ENCODE peak calls at places on chromosomes 11 and 22, in nine cellular contexts. One of them, this sample, is unnamed.

GRCh38 chr11:117144477-117145392 is 648 bp downstream of the PAFAH1B2 start:
- DNase-seq in stimulated activated CD4-positive, alpha-beta T cell treated with anti-CD3 and anti-CD28 coated beads, Interleukin-2, amount 100 ng/mL, for 48 hours: peak
- DNase-seq in SW 1271: peak
- DNase-seq in T-helper 9 cell: peak
- DNase-seq in activated T-helper 2 cell treated with anti-CD3 and anti-CD28 coated beads, Interferon-gamma antibody, Interleukin-2, Interleukin-4, amounts not matched to agents 10 μg/mL and 5 μg/mL and 100 μg/mL, durations not matched to agents 14 hours and 24 hours and 36 hours: peak
- DNase-seq in NCI-H1092: no peak
- DNase-seq in HTR-8/SVneo: peak
- DNase-seq in activated naive CD4-positive, alpha-beta T cell treated with anti-CD3 and anti-CD28 coated beads, Interleukin-2, amount 50 U/mL, for 16 hours: peak
- DNase-seq in T1000: no peak
- DNase-seq in this sample: peak

GRCh38 chr22:43975041-43975440 is 19.8 kb downstream of the SAMM50 start:
- DNase-seq in stimulated activated CD4-positive, alpha-beta T cell treated with anti-CD3 and anti-CD28 coated beads, Interleukin-2, amount 100 ng/mL, for 48 hours: no peak
- DNase-seq in SW 1271: no peak
- DNase-seq in T-helper 9 cell: no peak
- DNase-seq in activated T-helper 2 cell treated with anti-CD3 and anti-CD28 coated beads, Interferon-gamma antibody, Interleukin-2, Interleukin-4, amounts not matched to agents 10 μg/mL and 5 μg/mL and 100 μg/mL, durations not matched to agents 14 hours and 24 hours and 36 hours: no peak
- DNase-seq in NCI-H1092: no peak
- DNase-seq in HTR-8/SVneo: no peak
- DNase-seq in activated naive CD4-positive, alpha-beta T cell treated with anti-CD3 and anti-CD28 coated beads, Interleukin-2, amount 50 U/mL, for 16 hours: no peak
- DNase-seq in T1000: no peak
- DNase-seq in this sample: no peak

GRCh38 chr11:64351136-64351631 is 7.8 kb upstream of the RPS6KA4 start:
- DNase-seq in stimulated activated CD4-positive, alpha-beta T cell treated with anti-CD3 and anti-CD28 coated beads, Interleukin-2, amount 100 ng/mL, for 48 hours: no peak
- DNase-seq in SW 1271: no peak
- DNase-seq in T-helper 9 cell: no peak
- DNase-seq in activated T-helper 2 cell treated with anti-CD3 and anti-CD28 coated beads, Interferon-gamma antibody, Interleukin-2, Interleukin-4, amounts not matched to agents 10 μg/mL and 5 μg/mL and 100 μg/mL, durations not matched to agents 14 hours and 24 hours and 36 hours: no peak
- DNase-seq in NCI-H1092: no peak
- DNase-seq in HTR-8/SVneo: no peak
- DNase-seq in activated naive CD4-positive, alpha-beta T cell treated with anti-CD3 and anti-CD28 coated beads, Interleukin-2, amount 50 U/mL, for 16 hours: no peak
- DNase-seq in T1000: no peak
- DNase-seq in this sample: no peak

GRCh38 chr11:120272303-120272702 is 32.4 kb downstream of the POU2F3 start:
- DNase-seq in stimulated activated CD4-positive, alpha-beta T cell treated with anti-CD3 and anti-CD28 coated beads, Interleukin-2, amount 100 ng/mL, for 48 hours: no peak
- DNase-seq in SW 1271: peak
- DNase-seq in T-helper 9 cell: no peak
- DNase-seq in activated T-helper 2 cell treated with anti-CD3 and anti-CD28 coated beads, Interferon-gamma antibody, Interleukin-2, Interleukin-4, amounts not matched to agents 10 μg/mL and 5 μg/mL and 100 μg/mL, durations not matched to agents 14 hours and 24 hours and 36 hours: no peak
- DNase-seq in NCI-H1092: no peak
- DNase-seq in HTR-8/SVneo: peak
- DNase-seq in activated naive CD4-positive, alpha-beta T cell treated with anti-CD3 and anti-CD28 coated beads, Interleukin-2, amount 50 U/mL, for 16 hours: no peak
- DNase-seq in T1000: peak
- DNase-seq in this sample: no peak

GRCh38 chr11:118343981-118344521 is at the start of gene CD3G:
- DNase-seq in stimulated activated CD4-positive, alpha-beta T cell treated with anti-CD3 and anti-CD28 coated beads, Interleukin-2, amount 100 ng/mL, for 48 hours: peak
- DNase-seq in SW 1271: no peak
- DNase-seq in T-helper 9 cell: peak
- DNase-seq in activated T-helper 2 cell treated with anti-CD3 and anti-CD28 coated beads, Interferon-gamma antibody, Interleukin-2, Interleukin-4, amounts not matched to agents 10 μg/mL and 5 μg/mL and 100 μg/mL, durations not matched to agents 14 hours and 24 hours and 36 hours: peak
- DNase-seq in NCI-H1092: no peak
- DNase-seq in HTR-8/SVneo: no peak
- DNase-seq in activated naive CD4-positive, alpha-beta T cell treated with anti-CD3 and anti-CD28 coated beads, Interleukin-2, amount 50 U/mL, for 16 hours: peak
- DNase-seq in T1000: no peak
- DNase-seq in this sample: no peak

GRCh38 chr22:45459235-45459634 is 43.4 kb upstream of the FBLN1 start:
- DNase-seq in stimulated activated CD4-positive, alpha-beta T cell treated with anti-CD3 and anti-CD28 coated beads, Interleukin-2, amount 100 ng/mL, for 48 hours: no peak
- DNase-seq in SW 1271: no peak
- DNase-seq in T-helper 9 cell: no peak
- DNase-seq in activated T-helper 2 cell treated with anti-CD3 and anti-CD28 coated beads, Interferon-gamma antibody, Interleukin-2, Interleukin-4, amounts not matched to agents 10 μg/mL and 5 μg/mL and 100 μg/mL, durations not matched to agents 14 hours and 24 hours and 36 hours: no peak
- DNase-seq in NCI-H1092: no peak
- DNase-seq in HTR-8/SVneo: no peak
- DNase-seq in activated naive CD4-positive, alpha-beta T cell treated with anti-CD3 and anti-CD28 coated beads, Interleukin-2, amount 50 U/mL, for 16 hours: no peak
- DNase-seq in T1000: no peak
- DNase-seq in this sample: no peak

GRCh38 chr11:103927535-103927934 is 108.9 kb upstream of the DDI1 start:
- DNase-seq in stimulated activated CD4-positive, alpha-beta T cell treated with anti-CD3 and anti-CD28 coated beads, Interleukin-2, amount 100 ng/mL, for 48 hours: no peak
- DNase-seq in SW 1271: no peak
- DNase-seq in T-helper 9 cell: no peak
- DNase-seq in activated T-helper 2 cell treated with anti-CD3 and anti-CD28 coated beads, Interferon-gamma antibody, Interleukin-2, Interleukin-4, amounts not matched to agents 10 μg/mL and 5 μg/mL and 100 μg/mL, durations not matched to agents 14 hours and 24 hours and 36 hours: no peak
- DNase-seq in NCI-H1092: no peak
- DNase-seq in HTR-8/SVneo: no peak
- DNase-seq in activated naive CD4-positive, alpha-beta T cell treated with anti-CD3 and anti-CD28 coated beads, Interleukin-2, amount 50 U/mL, for 16 hours: no peak
- DNase-seq in T1000: no peak
- DNase-seq in this sample: no peak

GRCh38 chr11:1559103-1559951 is 12.7 kb downstream of the DUSP8 start:
- DNase-seq in stimulated activated CD4-positive, alpha-beta T cell treated with anti-CD3 and anti-CD28 coated beads, Interleukin-2, amount 100 ng/mL, for 48 hours: no peak
- DNase-seq in SW 1271: peak
- DNase-seq in T-helper 9 cell: no peak
- DNase-seq in activated T-helper 2 cell treated with anti-CD3 and anti-CD28 coated beads, Interferon-gamma antibody, Interleukin-2, Interleukin-4, amounts not matched to agents 10 μg/mL and 5 μg/mL and 100 μg/mL, durations not matched to agents 14 hours and 24 hours and 36 hours: no peak
- DNase-seq in NCI-H1092: no peak
- DNase-seq in HTR-8/SVneo: peak
- DNase-seq in activated naive CD4-positive, alpha-beta T cell treated with anti-CD3 and anti-CD28 coated beads, Interleukin-2, amount 50 U/mL, for 16 hours: no peak
- DNase-seq in T1000: peak
- DNase-seq in this sample: no peak

GRCh38 chr11:119062779-119063178 is 4.8 kb upstream of the VPS11 start:
- DNase-seq in stimulated activated CD4-positive, alpha-beta T cell treated with anti-CD3 and anti-CD28 coated beads, Interleukin-2, amount 100 ng/mL, for 48 hours: no peak
- DNase-seq in SW 1271: no peak
- DNase-seq in T-helper 9 cell: no peak
- DNase-seq in activated T-helper 2 cell treated with anti-CD3 and anti-CD28 coated beads, Interferon-gamma antibody, Interleukin-2, Interleukin-4, amounts not matched to agents 10 μg/mL and 5 μg/mL and 100 μg/mL, durations not matched to agents 14 hours and 24 hours and 36 hours: no peak
- DNase-seq in NCI-H1092: no peak
- DNase-seq in HTR-8/SVneo: no peak
- DNase-seq in activated naive CD4-positive, alpha-beta T cell treated with anti-CD3 and anti-CD28 coated beads, Interleukin-2, amount 50 U/mL, for 16 hours: no peak
- DNase-seq in T1000: no peak
- DNase-seq in this sample: no peak

GRCh38 chr22:24583221-24583971 is 9.5 kb downstream of the LRRC75B start:
- DNase-seq in stimulated activated CD4-positive, alpha-beta T cell treated with anti-CD3 and anti-CD28 coated beads, Interleukin-2, amount 100 ng/mL, for 48 hours: no peak
- DNase-seq in SW 1271: no peak
- DNase-seq in T-helper 9 cell: no peak
- DNase-seq in activated T-helper 2 cell treated with anti-CD3 and anti-CD28 coated beads, Interferon-gamma antibody, Interleukin-2, Interleukin-4, amounts not matched to agents 10 μg/mL and 5 μg/mL and 100 μg/mL, durations not matched to agents 14 hours and 24 hours and 36 hours: no peak
- DNase-seq in NCI-H1092: peak
- DNase-seq in HTR-8/SVneo: no peak
- DNase-seq in activated naive CD4-positive, alpha-beta T cell treated with anti-CD3 and anti-CD28 coated beads, Interleukin-2, amount 50 U/mL, for 16 hours: no peak
- DNase-seq in T1000: no peak
- DNase-seq in this sample: peak

GRCh38 chr11:123567466-123567865 is 87.0 kb downstream of the SCN3B start:
- DNase-seq in stimulated activated CD4-positive, alpha-beta T cell treated with anti-CD3 and anti-CD28 coated beads, Interleukin-2, amount 100 ng/mL, for 48 hours: no peak
- DNase-seq in SW 1271: no peak
- DNase-seq in T-helper 9 cell: no peak
- DNase-seq in activated T-helper 2 cell treated with anti-CD3 and anti-CD28 coated beads, Interferon-gamma antibody, Interleukin-2, Interleukin-4, amounts not matched to agents 10 μg/mL and 5 μg/mL and 100 μg/mL, durations not matched to agents 14 hours and 24 hours and 36 hours: no peak
- DNase-seq in NCI-H1092: no peak
- DNase-seq in HTR-8/SVneo: no peak
- DNase-seq in activated naive CD4-positive, alpha-beta T cell treated with anti-CD3 and anti-CD28 coated beads, Interleukin-2, amount 50 U/mL, for 16 hours: no peak
- DNase-seq in T1000: no peak
- DNase-seq in this sample: no peak

GRCh38 chr22:29700206-29700948 is 19.4 kb upstream of the CABP7 start:
- DNase-seq in stimulated activated CD4-positive, alpha-beta T cell treated with anti-CD3 and anti-CD28 coated beads, Interleukin-2, amount 100 ng/mL, for 48 hours: no peak
- DNase-seq in SW 1271: no peak
- DNase-seq in T-helper 9 cell: no peak
- DNase-seq in activated T-helper 2 cell treated with anti-CD3 and anti-CD28 coated beads, Interferon-gamma antibody, Interleukin-2, Interleukin-4, amounts not matched to agents 10 μg/mL and 5 μg/mL and 100 μg/mL, durations not matched to agents 14 hours and 24 hours and 36 hours: no peak
- DNase-seq in NCI-H1092: peak
- DNase-seq in HTR-8/SVneo: no peak
- DNase-seq in activated naive CD4-positive, alpha-beta T cell treated with anti-CD3 and anti-CD28 coated beads, Interleukin-2, amount 50 U/mL, for 16 hours: no peak
- DNase-seq in T1000: no peak
- DNase-seq in this sample: no peak

GRCh38 chr11:96309643-96310017 is 33.4 kb downstream of the MAML2 start:
- DNase-seq in stimulated activated CD4-positive, alpha-beta T cell treated with anti-CD3 and anti-CD28 coated beads, Interleukin-2, amount 100 ng/mL, for 48 hours: no peak
- DNase-seq in SW 1271: no peak
- DNase-seq in T-helper 9 cell: no peak
- DNase-seq in activated T-helper 2 cell treated with anti-CD3 and anti-CD28 coated beads, Interferon-gamma antibody, Interleukin-2, Interleukin-4, amounts not matched to agents 10 μg/mL and 5 μg/mL and 100 μg/mL, durations not matched to agents 14 hours and 24 hours and 36 hours: no peak
- DNase-seq in NCI-H1092: no peak
- DNase-seq in HTR-8/SVneo: no peak
- DNase-seq in activated naive CD4-positive, alpha-beta T cell treated with anti-CD3 and anti-CD28 coated beads, Interleukin-2, amount 50 U/mL, for 16 hours: no peak
- DNase-seq in T1000: no peak
- DNase-seq in this sample: no peak

GRCh38 chr11:9568854-9569587 is 4.4 kb upstream of the WEE1 start:
- DNase-seq in stimulated activated CD4-positive, alpha-beta T cell treated with anti-CD3 and anti-CD28 coated beads, Interleukin-2, amount 100 ng/mL, for 48 hours: no peak
- DNase-seq in SW 1271: peak
- DNase-seq in T-helper 9 cell: no peak
- DNase-seq in activated T-helper 2 cell treated with anti-CD3 and anti-CD28 coated beads, Interferon-gamma antibody, Interleukin-2, Interleukin-4, amounts not matched to agents 10 μg/mL and 5 μg/mL and 100 μg/mL, durations not matched to agents 14 hours and 24 hours and 36 hours: no peak
- DNase-seq in NCI-H1092: no peak
- DNase-seq in HTR-8/SVneo: no peak
- DNase-seq in activated naive CD4-positive, alpha-beta T cell treated with anti-CD3 and anti-CD28 coated beads, Interleukin-2, amount 50 U/mL, for 16 hours: no peak
- DNase-seq in T1000: peak
- DNase-seq in this sample: peak

GRCh38 chr11:68598816-68599653 is 85.3 kb upstream of the GAL start:
- DNase-seq in stimulated activated CD4-positive, alpha-beta T cell treated with anti-CD3 and anti-CD28 coated beads, Interleukin-2, amount 100 ng/mL, for 48 hours: no peak
- DNase-seq in SW 1271: no peak
- DNase-seq in T-helper 9 cell: no peak
- DNase-seq in activated T-helper 2 cell treated with anti-CD3 and anti-CD28 coated beads, Interferon-gamma antibody, Interleukin-2, Interleukin-4, amounts not matched to agents 10 μg/mL and 5 μg/mL and 100 μg/mL, durations not matched to agents 14 hours and 24 hours and 36 hours: no peak
- DNase-seq in NCI-H1092: no peak
- DNase-seq in HTR-8/SVneo: no peak
- DNase-seq in activated naive CD4-positive, alpha-beta T cell treated with anti-CD3 and anti-CD28 coated beads, Interleukin-2, amount 50 U/mL, for 16 hours: no peak
- DNase-seq in T1000: no peak
- DNase-seq in this sample: no peak

GRCh38 chr22:32665676-32666075 is 135.8 kb upstream of the TIMP3 start:
- DNase-seq in stimulated activated CD4-positive, alpha-beta T cell treated with anti-CD3 and anti-CD28 coated beads, Interleukin-2, amount 100 ng/mL, for 48 hours: no peak
- DNase-seq in SW 1271: no peak
- DNase-seq in T-helper 9 cell: no peak
- DNase-seq in activated T-helper 2 cell treated with anti-CD3 and anti-CD28 coated beads, Interferon-gamma antibody, Interleukin-2, Interleukin-4, amounts not matched to agents 10 μg/mL and 5 μg/mL and 100 μg/mL, durations not matched to agents 14 hours and 24 hours and 36 hours: no peak
- DNase-seq in NCI-H1092: no peak
- DNase-seq in HTR-8/SVneo: peak
- DNase-seq in activated naive CD4-positive, alpha-beta T cell treated with anti-CD3 and anti-CD28 coated beads, Interleukin-2, amount 50 U/mL, for 16 hours: no peak
- DNase-seq in T1000: no peak
- DNase-seq in this sample: no peak

GRCh38 chr22:35631597-35631996 is 14.5 kb upstream of the MB start:
- DNase-seq in stimulated activated CD4-positive, alpha-beta T cell treated with anti-CD3 and anti-CD28 coated beads, Interleukin-2, amount 100 ng/mL, for 48 hours: peak
- DNase-seq in SW 1271: peak
- DNase-seq in T-helper 9 cell: no peak
- DNase-seq in activated T-helper 2 cell treated with anti-CD3 and anti-CD28 coated beads, Interferon-gamma antibody, Interleukin-2, Interleukin-4, amounts not matched to agents 10 μg/mL and 5 μg/mL and 100 μg/mL, durations not matched to agents 14 hours and 24 hours and 36 hours: no peak
- DNase-seq in NCI-H1092: no peak
- DNase-seq in HTR-8/SVneo: no peak
- DNase-seq in activated naive CD4-positive, alpha-beta T cell treated with anti-CD3 and anti-CD28 coated beads, Interleukin-2, amount 50 U/mL, for 16 hours: peak
- DNase-seq in T1000: no peak
- DNase-seq in this sample: peak

GRCh38 chr11:24513837-24514594 is 17.2 kb downstream of the LUZP2 start:
- DNase-seq in stimulated activated CD4-positive, alpha-beta T cell treated with anti-CD3 and anti-CD28 coated beads, Interleukin-2, amount 100 ng/mL, for 48 hours: no peak
- DNase-seq in SW 1271: no peak
- DNase-seq in T-helper 9 cell: no peak
- DNase-seq in activated T-helper 2 cell treated with anti-CD3 and anti-CD28 coated beads, Interferon-gamma antibody, Interleukin-2, Interleukin-4, amounts not matched to agents 10 μg/mL and 5 μg/mL and 100 μg/mL, durations not matched to agents 14 hours and 24 hours and 36 hours: no peak
- DNase-seq in NCI-H1092: no peak
- DNase-seq in HTR-8/SVneo: no peak
- DNase-seq in activated naive CD4-positive, alpha-beta T cell treated with anti-CD3 and anti-CD28 coated beads, Interleukin-2, amount 50 U/mL, for 16 hours: no peak
- DNase-seq in T1000: no peak
- DNase-seq in this sample: no peak

GRCh38 chr11:63767415-63768231 is 952 bp downstream of the ZFTA start:
- DNase-seq in stimulated activated CD4-positive, alpha-beta T cell treated with anti-CD3 and anti-CD28 coated beads, Interleukin-2, amount 100 ng/mL, for 48 hours: peak
- DNase-seq in SW 1271: peak
- DNase-seq in T-helper 9 cell: no peak
- DNase-seq in activated T-helper 2 cell treated with anti-CD3 and anti-CD28 coated beads, Interferon-gamma antibody, Interleukin-2, Interleukin-4, amounts not matched to agents 10 μg/mL and 5 μg/mL and 100 μg/mL, durations not matched to agents 14 hours and 24 hours and 36 hours: peak
- DNase-seq in NCI-H1092: peak
- DNase-seq in HTR-8/SVneo: peak
- DNase-seq in activated naive CD4-positive, alpha-beta T cell treated with anti-CD3 and anti-CD28 coated beads, Interleukin-2, amount 50 U/mL, for 16 hours: peak
- DNase-seq in T1000: peak
- DNase-seq in this sample: peak

GRCh38 chr22:24427500-24428164 is at the start of gene ADORA2A:
- DNase-seq in stimulated activated CD4-positive, alpha-beta T cell treated with anti-CD3 and anti-CD28 coated beads, Interleukin-2, amount 100 ng/mL, for 48 hours: peak
- DNase-seq in SW 1271: no peak
- DNase-seq in T-helper 9 cell: peak
- DNase-seq in activated T-helper 2 cell treated with anti-CD3 and anti-CD28 coated beads, Interferon-gamma antibody, Interleukin-2, Interleukin-4, amounts not matched to agents 10 μg/mL and 5 μg/mL and 100 μg/mL, durations not matched to agents 14 hours and 24 hours and 36 hours: peak
- DNase-seq in NCI-H1092: no peak
- DNase-seq in HTR-8/SVneo: no peak
- DNase-seq in activated naive CD4-positive, alpha-beta T cell treated with anti-CD3 and anti-CD28 coated beads, Interleukin-2, amount 50 U/mL, for 16 hours: peak
- DNase-seq in T1000: no peak
- DNase-seq in this sample: no peak

GRCh38 chr11:86990520-86990919 is 35.3 kb upstream of the FZD4 start:
- DNase-seq in stimulated activated CD4-positive, alpha-beta T cell treated with anti-CD3 and anti-CD28 coated beads, Interleukin-2, amount 100 ng/mL, for 48 hours: no peak
- DNase-seq in SW 1271: peak
- DNase-seq in T-helper 9 cell: no peak
- DNase-seq in activated T-helper 2 cell treated with anti-CD3 and anti-CD28 coated beads, Interferon-gamma antibody, Interleukin-2, Interleukin-4, amounts not matched to agents 10 μg/mL and 5 μg/mL and 100 μg/mL, durations not matched to agents 14 hours and 24 hours and 36 hours: no peak
- DNase-seq in NCI-H1092: no peak
- DNase-seq in HTR-8/SVneo: peak
- DNase-seq in activated naive CD4-positive, alpha-beta T cell treated with anti-CD3 and anti-CD28 coated beads, Interleukin-2, amount 50 U/mL, for 16 hours: no peak
- DNase-seq in T1000: no peak
- DNase-seq in this sample: peak

GRCh38 chr11:12502950-12503579 is 125.7 kb downstream of the PARVA start:
- DNase-seq in stimulated activated CD4-positive, alpha-beta T cell treated with anti-CD3 and anti-CD28 coated beads, Interleukin-2, amount 100 ng/mL, for 48 hours: no peak
- DNase-seq in SW 1271: no peak
- DNase-seq in T-helper 9 cell: no peak
- DNase-seq in activated T-helper 2 cell treated with anti-CD3 and anti-CD28 coated beads, Interferon-gamma antibody, Interleukin-2, Interleukin-4, amounts not matched to agents 10 μg/mL and 5 μg/mL and 100 μg/mL, durations not matched to agents 14 hours and 24 hours and 36 hours: no peak
- DNase-seq in NCI-H1092: no peak
- DNase-seq in HTR-8/SVneo: no peak
- DNase-seq in activated naive CD4-positive, alpha-beta T cell treated with anti-CD3 and anti-CD28 coated beads, Interleukin-2, amount 50 U/mL, for 16 hours: no peak
- DNase-seq in T1000: no peak
- DNase-seq in this sample: no peak

GRCh38 chr11:690738-691633 is 4.0 kb downstream of the DEAF1 start:
- DNase-seq in stimulated activated CD4-positive, alpha-beta T cell treated with anti-CD3 and anti-CD28 coated beads, Interleukin-2, amount 100 ng/mL, for 48 hours: no peak
- DNase-seq in SW 1271: no peak
- DNase-seq in T-helper 9 cell: no peak
- DNase-seq in activated T-helper 2 cell treated with anti-CD3 and anti-CD28 coated beads, Interferon-gamma antibody, Interleukin-2, Interleukin-4, amounts not matched to agents 10 μg/mL and 5 μg/mL and 100 μg/mL, durations not matched to agents 14 hours and 24 hours and 36 hours: no peak
- DNase-seq in NCI-H1092: no peak
- DNase-seq in HTR-8/SVneo: no peak
- DNase-seq in activated naive CD4-positive, alpha-beta T cell treated with anti-CD3 and anti-CD28 coated beads, Interleukin-2, amount 50 U/mL, for 16 hours: no peak
- DNase-seq in T1000: no peak
- DNase-seq in this sample: no peak

GRCh38 chr11:44609783-44610155 is 44.3 kb downstream of the CD82 start:
- DNase-seq in stimulated activated CD4-positive, alpha-beta T cell treated with anti-CD3 and anti-CD28 coated beads, Interleukin-2, amount 100 ng/mL, for 48 hours: no peak
- DNase-seq in SW 1271: no peak
- DNase-seq in T-helper 9 cell: no peak
- DNase-seq in activated T-helper 2 cell treated with anti-CD3 and anti-CD28 coated beads, Interferon-gamma antibody, Interleukin-2, Interleukin-4, amounts not matched to agents 10 μg/mL and 5 μg/mL and 100 μg/mL, durations not matched to agents 14 hours and 24 hours and 36 hours: no peak
- DNase-seq in NCI-H1092: no peak
- DNase-seq in HTR-8/SVneo: no peak
- DNase-seq in activated naive CD4-positive, alpha-beta T cell treated with anti-CD3 and anti-CD28 coated beads, Interleukin-2, amount 50 U/mL, for 16 hours: no peak
- DNase-seq in T1000: no peak
- DNase-seq in this sample: no peak

GRCh38 chr22:32661296-32661695 is 140.2 kb upstream of the TIMP3 start:
- DNase-seq in stimulated activated CD4-positive, alpha-beta T cell treated with anti-CD3 and anti-CD28 coated beads, Interleukin-2, amount 100 ng/mL, for 48 hours: no peak
- DNase-seq in SW 1271: peak
- DNase-seq in T-helper 9 cell: no peak
- DNase-seq in activated T-helper 2 cell treated with anti-CD3 and anti-CD28 coated beads, Interferon-gamma antibody, Interleukin-2, Interleukin-4, amounts not matched to agents 10 μg/mL and 5 μg/mL and 100 μg/mL, durations not matched to agents 14 hours and 24 hours and 36 hours: no peak
- DNase-seq in NCI-H1092: no peak
- DNase-seq in HTR-8/SVneo: peak
- DNase-seq in activated naive CD4-positive, alpha-beta T cell treated with anti-CD3 and anti-CD28 coated beads, Interleukin-2, amount 50 U/mL, for 16 hours: no peak
- DNase-seq in T1000: peak
- DNase-seq in this sample: peak

GRCh38 chr11:111299111-111300026 is 1.0 kb downstream of the POU2AF3 start:
- DNase-seq in stimulated activated CD4-positive, alpha-beta T cell treated with anti-CD3 and anti-CD28 coated beads, Interleukin-2, amount 100 ng/mL, for 48 hours: peak
- DNase-seq in SW 1271: peak
- DNase-seq in T-helper 9 cell: no peak
- DNase-seq in activated T-helper 2 cell treated with anti-CD3 and anti-CD28 coated beads, Interferon-gamma antibody, Interleukin-2, Interleukin-4, amounts not matched to agents 10 μg/mL and 5 μg/mL and 100 μg/mL, durations not matched to agents 14 hours and 24 hours and 36 hours: no peak
- DNase-seq in NCI-H1092: no peak
- DNase-seq in HTR-8/SVneo: peak
- DNase-seq in activated naive CD4-positive, alpha-beta T cell treated with anti-CD3 and anti-CD28 coated beads, Interleukin-2, amount 50 U/mL, for 16 hours: peak
- DNase-seq in T1000: no peak
- DNase-seq in this sample: peak

GRCh38 chr22:41828516-41828915 is 4.4 kb upstream of the SREBF2 start:
- DNase-seq in stimulated activated CD4-positive, alpha-beta T cell treated with anti-CD3 and anti-CD28 coated beads, Interleukin-2, amount 100 ng/mL, for 48 hours: no peak
- DNase-seq in SW 1271: no peak
- DNase-seq in T-helper 9 cell: no peak
- DNase-seq in activated T-helper 2 cell treated with anti-CD3 and anti-CD28 coated beads, Interferon-gamma antibody, Interleukin-2, Interleukin-4, amounts not matched to agents 10 μg/mL and 5 μg/mL and 100 μg/mL, durations not matched to agents 14 hours and 24 hours and 36 hours: no peak
- DNase-seq in NCI-H1092: peak
- DNase-seq in HTR-8/SVneo: no peak
- DNase-seq in activated naive CD4-positive, alpha-beta T cell treated with anti-CD3 and anti-CD28 coated beads, Interleukin-2, amount 50 U/mL, for 16 hours: no peak
- DNase-seq in T1000: no peak
- DNase-seq in this sample: no peak

GRCh38 chr11:77518471-77518870 is 44.6 kb upstream of the PAK1 start:
- DNase-seq in stimulated activated CD4-positive, alpha-beta T cell treated with anti-CD3 and anti-CD28 coated beads, Interleukin-2, amount 100 ng/mL, for 48 hours: no peak
- DNase-seq in SW 1271: no peak
- DNase-seq in T-helper 9 cell: no peak
- DNase-seq in activated T-helper 2 cell treated with anti-CD3 and anti-CD28 coated beads, Interferon-gamma antibody, Interleukin-2, Interleukin-4, amounts not matched to agents 10 μg/mL and 5 μg/mL and 100 μg/mL, durations not matched to agents 14 hours and 24 hours and 36 hours: no peak
- DNase-seq in NCI-H1092: no peak
- DNase-seq in HTR-8/SVneo: no peak
- DNase-seq in activated naive CD4-positive, alpha-beta T cell treated with anti-CD3 and anti-CD28 coated beads, Interleukin-2, amount 50 U/mL, for 16 hours: no peak
- DNase-seq in T1000: no peak
- DNase-seq in this sample: no peak

GRCh38 chr11:62882811-62883496 is 2.3 kb downstream of the SLC3A2 start:
- DNase-seq in stimulated activated CD4-positive, alpha-beta T cell treated with anti-CD3 and anti-CD28 coated beads, Interleukin-2, amount 100 ng/mL, for 48 hours: no peak
- DNase-seq in SW 1271: no peak
- DNase-seq in T-helper 9 cell: no peak
- DNase-seq in activated T-helper 2 cell treated with anti-CD3 and anti-CD28 coated beads, Interferon-gamma antibody, Interleukin-2, Interleukin-4, amounts not matched to agents 10 μg/mL and 5 μg/mL and 100 μg/mL, durations not matched to agents 14 hours and 24 hours and 36 hours: no peak
- DNase-seq in NCI-H1092: no peak
- DNase-seq in HTR-8/SVneo: no peak
- DNase-seq in activated naive CD4-positive, alpha-beta T cell treated with anti-CD3 and anti-CD28 coated beads, Interleukin-2, amount 50 U/mL, for 16 hours: no peak
- DNase-seq in T1000: no peak
- DNase-seq in this sample: no peak

GRCh38 chr11:104771782-104772181 is 126.5 kb downstream of the CASP12 start:
- DNase-seq in stimulated activated CD4-positive, alpha-beta T cell treated with anti-CD3 and anti-CD28 coated beads, Interleukin-2, amount 100 ng/mL, for 48 hours: no peak
- DNase-seq in SW 1271: no peak
- DNase-seq in T-helper 9 cell: no peak
- DNase-seq in activated T-helper 2 cell treated with anti-CD3 and anti-CD28 coated beads, Interferon-gamma antibody, Interleukin-2, Interleukin-4, amounts not matched to agents 10 μg/mL and 5 μg/mL and 100 μg/mL, durations not matched to agents 14 hours and 24 hours and 36 hours: no peak
- DNase-seq in NCI-H1092: no peak
- DNase-seq in HTR-8/SVneo: no peak
- DNase-seq in activated naive CD4-positive, alpha-beta T cell treated with anti-CD3 and anti-CD28 coated beads, Interleukin-2, amount 50 U/mL, for 16 hours: no peak
- DNase-seq in T1000: no peak
- DNase-seq in this sample: no peak

GRCh38 chr11:369336-370018 is at the start of gene B4GALNT4:
- DNase-seq in stimulated activated CD4-positive, alpha-beta T cell treated with anti-CD3 and anti-CD28 coated beads, Interleukin-2, amount 100 ng/mL, for 48 hours: no peak
- DNase-seq in SW 1271: no peak
- DNase-seq in T-helper 9 cell: peak
- DNase-seq in activated T-helper 2 cell treated with anti-CD3 and anti-CD28 coated beads, Interferon-gamma antibody, Interleukin-2, Interleukin-4, amounts not matched to agents 10 μg/mL and 5 μg/mL and 100 μg/mL, durations not matched to agents 14 hours and 24 hours and 36 hours: no peak
- DNase-seq in NCI-H1092: no peak
- DNase-seq in HTR-8/SVneo: no peak
- DNase-seq in activated naive CD4-positive, alpha-beta T cell treated with anti-CD3 and anti-CD28 coated beads, Interleukin-2, amount 50 U/mL, for 16 hours: peak
- DNase-seq in T1000: no peak
- DNase-seq in this sample: no peak

This sample was measured in SJSA1.